ENCODE peak calls at places on chromosomes 7 and 10, in seven cellular contexts. Q is T-helper 9 cell, W is stromal cell of bone marrow, L is HT-29, S is A172, R is B cell, X is AG09319. H is an unnamed sample.

GRCh38 chr10:131701131-131701947 is 199.5 kb upstream of the PPP2R2D start:
- DNase-seq in Q (no peak), W (no peak), L (no peak), S (no peak), R (no peak), X (no peak), H (no peak)

GRCh38 chr10:4656576-4657194 is 169.3 kb upstream of the AKR1E2 start:
- DNase-seq in Q (peak), W (peak), L (peak), S (peak), R (peak), X (no peak), H (peak)

GRCh38 chr7:44101966-44102845 is 1.9 kb upstream of the AEBP1 start:
- DNase-seq in Q (no peak), W (peak), L (no peak), S (peak), R (peak), X (peak), H (peak)

GRCh38 chr7:54839538-54840213 is 80.7 kb upstream of the SEC61G start:
- DNase-seq in Q (no peak), W (peak), L (peak), S (peak), R (no peak), X (peak), H (peak)

GRCh38 chr7:21371371-21371770 is 56.5 kb upstream of the SP4 start:
- DNase-seq in Q (no peak), W (no peak), L (no peak), S (no peak), R (no peak), X (no peak), H (no peak)

GRCh38 chr7:41824284-41824683 is 121.4 kb upstream of the INHBA start:
- DNase-seq in Q (no peak), W (peak), L (no peak), S (peak), R (no peak), X (no peak), H (peak)

GRCh38 chr10:75197906-75198305 is 12.7 kb upstream of the VDAC2 start:
- DNase-seq in Q (no peak), W (no peak), L (no peak), S (no peak), R (no peak), X (no peak), H (no peak)

GRCh38 chr7:77368974-77369373 is 47.2 kb downstream of the GSAP start:
- DNase-seq in Q (no peak), W (no peak), L (peak), S (no peak), R (no peak), X (no peak), H (no peak)

GRCh38 chr7:77331938-77332695 is 84.0 kb downstream of the GSAP start:
- DNase-seq in Q (no peak), W (peak), L (peak), S (peak), R (peak), X (peak), H (peak)

GRCh38 chr10:117133273-117134083 is 4.6 kb downstream of the VAX1 start:
- DNase-seq in Q (no peak), W (no peak), L (no peak), S (no peak), R (peak), X (no peak), H (no peak)

GRCh38 chr10:98433881-98434732 is 12.6 kb downstream of the HPS1 start:
- DNase-seq in Q (no peak), W (no peak), L (no peak), S (peak), R (no peak), X (no peak), H (no peak)

GRCh38 chr7:146635200-146636032 is 518.8 kb downstream of the CNTNAP2 start:
- DNase-seq in Q (no peak), W (no peak), L (peak), S (no peak), R (no peak), X (no peak), H (no peak)

GRCh38 chr10:75099952-75100763 is 11.3 kb upstream of the SAMD8 start:
- DNase-seq in Q (peak), W (peak), L (peak), S (peak), R (peak), X (no peak), H (peak)

GRCh38 chr7:151822541-151823181 is 54.3 kb downstream of the PRKAG2 start:
- DNase-seq in Q (no peak), W (no peak), L (no peak), S (no peak), R (no peak), X (no peak), H (no peak)

GRCh38 chr7:108132551-108133265 is 2.5 kb upstream of the LAMB4 start:
- DNase-seq in Q (no peak), W (no peak), L (no peak), S (no peak), R (no peak), X (no peak), H (no peak)

GRCh38 chr7:131110294-131111080 is 217.2 kb upstream of the MKLN1 start:
- DNase-seq in Q (no peak), W (no peak), L (peak), S (peak), R (no peak), X (no peak), H (peak)

GRCh38 chr10:94429049-94429707 is 26.8 kb downstream of the TBC1D12 start:
- DNase-seq in Q (no peak), W (peak), L (no peak), S (peak), R (no peak), X (no peak), H (peak)

GRCh38 chr7:46393142-46393541 is 472.1 kb upstream of the IGFBP3 start:
- DNase-seq in Q (no peak), W (peak), L (no peak), S (no peak), R (no peak), X (no peak), H (no peak)

GRCh38 chr7:36683111-36683510 is 41.2 kb downstream of the AOAH start:
- DNase-seq in Q (no peak), W (no peak), L (no peak), S (no peak), R (no peak), X (no peak), H (no peak)

GRCh38 chr7:106862317-106863183 is 2.5 kb upstream of the PIK3CG start:
- DNase-seq in Q (no peak), W (peak), L (no peak), S (no peak), R (no peak), X (no peak), H (peak)

GRCh38 chr10:6321880-6322279 is 119.1 kb downstream of the PFKFB3 start:
- DNase-seq in Q (no peak), W (no peak), L (no peak), S (peak), R (no peak), X (no peak), H (peak)

GRCh38 chr10:30697806-30698205 is 68.3 kb upstream of the LYZL2 start:
- DNase-seq in Q (no peak), W (no peak), L (no peak), S (no peak), R (no peak), X (no peak), H (no peak)

GRCh38 chr10:17290226-17290625 is 62.2 kb downstream of the VIM start:
- DNase-seq in Q (no peak), W (peak), L (peak), S (peak), R (no peak), X (no peak), H (no peak)

GRCh38 chr7:17640730-17641377 is 299.4 kb downstream of the SNX13 start:
- DNase-seq in Q (peak), W (no peak), L (peak), S (peak), R (peak), X (no peak), H (peak)